ENCODE peak calls at places on chromosome 11, in five cellular contexts. C is caudate nucleus, W is fibroblast of lung, Q is tibial artery, B is kidney. U is an unnamed sample.
A peak's percentile ranks its signal among the peaks of the same experiment; 100 is the strongest.

GRCh38 chr11:69774354-69775162 is 583 bp downstream of the FGF4 start:
- DNase-seq in B (no peak), C (no peak), Q (no peak), W (no peak), U (no peak)

GRCh38 chr11:46724088-46724487 is 5.1 kb downstream of the F2 start:
- DNase-seq in W (peak; percentile 17), C (no peak), B (no peak), Q (no peak), U (no peak)

GRCh38 chr11:12133539-12134238 is 23.3 kb downstream of the MICAL2 start:
- DNase-seq in C (no peak), B (no peak), W (no peak), Q (no peak), U (no peak)

GRCh38 chr11:17978553-17979287 is 34.1 kb downstream of the SERGEF start:
- DNase-seq in W (peak; percentile 36), C (no peak), Q (no peak), B (no peak), U (peak; percentile 45)

GRCh38 chr11:2449548-2450320 is 4.9 kb downstream of the KCNQ1 start:
- DNase-seq in Q (no peak), C (no peak), W (no peak), B (peak; percentile 59), U (no peak)

GRCh38 chr11:17012712-17013547 is 1.3 kb downstream of the PLEKHA7 start:
- DNase-seq in W (peak; percentile 78), C (no peak), Q (peak; percentile 31), B (peak; percentile 86), U (no peak)

GRCh38 chr11:114318361-114318760 is 22.2 kb downstream of the NNMT start:
- DNase-seq in Q (no peak), C (no peak), W (no peak), B (no peak), U (no peak)

GRCh38 chr11:46504817-46505613 is 88.8 kb downstream of the AMBRA1 start:
- DNase-seq in C (no peak), W (peak; percentile 82), Q (no peak), B (no peak), U (no peak)

GRCh38 chr11:1992111-1992510 is 5.5 kb downstream of the H19 start:
- DNase-seq in Q (no peak), W (no peak), B (peak; percentile 38), C (no peak), U (no peak)

GRCh38 chr11:116727990-116728389 is 44.8 kb downstream of the BUD13 start:
- DNase-seq in Q (no peak), B (no peak), W (no peak), C (no peak), U (no peak)

GRCh38 chr11:11420512-11420911 is 67.5 kb upstream of the CSNK2A3 start:
- DNase-seq in W (no peak), Q (no peak), C (no peak), B (no peak), U (no peak)

GRCh38 chr11:65492637-65493366 is 6.0 kb upstream of the MALAT1 start:
- DNase-seq in W (peak; percentile 86), Q (peak; percentile 97), B (peak; percentile 92), C (no peak), U (peak; percentile 93)

GRCh38 chr11:15926071-15926470 is 430.3 kb downstream of the SOX6 start:
- DNase-seq in W (no peak), B (no peak), Q (no peak), C (no peak), U (peak; percentile 22)

GRCh38 chr11:62399172-62399867 is 19.5 kb upstream of the SCGB1A1 start:
- DNase-seq in C (no peak), W (no peak), B (no peak), Q (peak; percentile 50), U (no peak)

GRCh38 chr11:66277475-66278391 is at the start of gene CNIH2:
- DNase-seq in C (no peak), Q (no peak), W (no peak), B (no peak), U (no peak)

GRCh38 chr11:19953909-19954308 is 206.4 kb downstream of the DBX1 start:
- DNase-seq in C (peak; percentile 12), B (no peak), Q (no peak), W (peak; percentile 94), U (peak; percentile 10)

GRCh38 chr11:73141309-73142127 is 600 bp downstream of the FCHSD2 start:
- DNase-seq in B (peak; percentile 95), W (peak; percentile 77), Q (peak; percentile 79), C (no peak), U (peak; percentile 75)

GRCh38 chr11:65891180-65892136 is 985 bp downstream of the CCDC85B start:
- DNase-seq in C (no peak), Q (peak; percentile 46), W (no peak), B (peak; percentile 86), U (peak; percentile 90)

GRCh38 chr11:19632435-19632834 is 80.2 kb upstream of the NAV2 start:
- DNase-seq in Q (no peak), C (no peak), B (no peak), W (peak; percentile 81), U (no peak)

GRCh38 chr11:17000987-17001386 is 13.2 kb downstream of the PLEKHA7 start:
- DNase-seq in B (no peak), W (no peak), Q (no peak), C (no peak), U (no peak)

GRCh38 chr11:9330387-9331384 is 16.3 kb upstream of the TMEM41B start:
- DNase-seq in Q (no peak), W (peak; percentile 68), C (no peak), B (no peak), U (peak; percentile 77)

GRCh38 chr11:20367313-20367948 is 3.9 kb downstream of the HTATIP2 start:
- DNase-seq in B (no peak), Q (peak; percentile 63), C (no peak), W (peak; percentile 85), U (peak; percentile 75)

GRCh38 chr11:34162856-34163255 is 57.4 kb downstream of the NAT10 start:
- DNase-seq in C (no peak), B (no peak), W (no peak), Q (no peak), U (no peak)

GRCh38 chr11:73114110-73114834 is 27.8 kb downstream of the FCHSD2 start:
- DNase-seq in W (no peak), C (no peak), B (no peak), Q (no peak), U (no peak)